ENCODE peak calls at places on chromosomes 2 and 18, in six cellular contexts. B is sigmoid colon; K is CD8-positive, alpha-beta memory T cell; W is kidney; O is RWPE2; C is NT2/D1. M is an unnamed sample. For H3K4me1, the result is how much of the 10 kb centered on the place peaks cover.

GRCh38 chr2:231715988-231716616 is 7.8 kb downstream of the PTMA start:
- DNase-seq in B (no peak), K (no peak), W (peak), O (no peak), C (no peak), M (peak)

GRCh38 chr2:163752252-163752651 is 16.4 kb upstream of the FIGN start:
- DNase-seq in B (no peak), K (no peak), W (no peak), O (peak), C (no peak), M (no peak)

GRCh38 chr2:71922091-71922490 is 225.6 kb downstream of the CYP26B1 start:
- DNase-seq in B (no peak), K (no peak), W (no peak), O (no peak), C (no peak), M (no peak)

GRCh38 chr2:38098351-38099095 is 22.6 kb upstream of the CYP1B1 start:
- DNase-seq in B (no peak), K (no peak), W (no peak), O (no peak), C (no peak), M (no peak)

GRCh38 chr2:222677981-222678380 is 6.5 kb downstream of the MOGAT1 start:
- DNase-seq in B (no peak), K (no peak), W (no peak), O (no peak), C (no peak), M (peak)

GRCh38 chr18:26510337-26510736 is 38.0 kb downstream of the KCTD1 start:
- DNase-seq in B (no peak), K (no peak), W (no peak), O (no peak), C (no peak), M (no peak)

GRCh38 chr2:151111599-151112278 is 149.9 kb downstream of the RBM43 start:
- DNase-seq in B (no peak), K (no peak), W (no peak), O (no peak), C (peak), M (no peak)

GRCh38 chr2:237393523-237393922 is 20.4 kb downstream of the COL6A3 start:
- DNase-seq in B (no peak), K (no peak), W (no peak), O (no peak), C (no peak), M (no peak)

GRCh38 chr2:73033142-73033765 is 38.3 kb downstream of the SFXN5 start:
- DNase-seq in B (no peak), K (no peak), W (no peak), O (no peak), C (no peak), M (no peak)

GRCh38 chr2:120509213-120509815 is 163.4 kb downstream of the INHBB start:
- DNase-seq in B (peak), K (no peak), W (peak), O (peak), C (no peak), M (no peak)

GRCh38 chr2:190701586-190701985 is 52.7 kb downstream of the NAB1 start:
- DNase-seq in B (no peak), K (no peak), W (no peak), O (no peak), C (no peak), M (no peak)

GRCh38 chr2:134706587-134707329 is 12.0 kb downstream of the TMEM163 start:
- DNase-seq in B (no peak), K (no peak), W (no peak), O (no peak), C (no peak), M (no peak)

GRCh38 chr2:39304200-39304599 is 60.4 kb upstream of the CDKL4 start:
- DNase-seq in B (no peak), K (no peak), W (no peak), O (no peak), C (no peak), M (no peak)

GRCh38 chr18:31658670-31659573 is 25.5 kb downstream of the B4GALT6 start:
- DNase-seq in B (no peak), K (no peak), W (no peak), O (no peak), C (no peak), M (peak)

GRCh38 chr2:36577884-36578283 is 20.1 kb downstream of the FEZ2 start:
- DNase-seq in B (no peak), K (no peak), W (no peak), O (no peak), C (no peak), M (no peak)

GRCh38 chr18:8479826-8480225 is 129.4 kb upstream of the RAB12 start:
- DNase-seq in B (no peak), K (no peak), W (no peak), O (no peak), C (no peak), M (no peak)

GRCh38 chr2:47083485-47083884 is 71.6 kb downstream of the STPG4 start:
- DNase-seq in B (no peak), K (no peak), W (no peak), O (no peak), C (no peak), M (no peak)

GRCh38 chr2:3322311-3322970 is 55.2 kb downstream of the EIPR1 start:
- DNase-seq in B (no peak), K (no peak), W (no peak), O (no peak), C (no peak), M (no peak)

GRCh38 chr18:49846718-49847470 is 33.6 kb upstream of the ACAA2 start:
- DNase-seq in B (no peak), K (no peak), W (no peak), O (no peak), C (no peak), M (no peak)

GRCh38 chr2:36659872-36660312 is 36.6 kb upstream of the VIT start:
- DNase-seq in B (no peak), K (no peak), W (no peak), O (no peak), C (no peak), M (no peak)

GRCh38 chr18:14936313-14936712 is 188.3 kb downstream of the ANKRD30B start:
- DNase-seq in B (no peak), K (no peak), W (no peak), O (no peak), C (no peak), M (no peak)

GRCh38 chr2:229601936-229602335 is 112.4 kb downstream of the DNER start:
- DNase-seq in B (no peak), K (no peak), W (no peak), O (no peak), C (no peak), M (no peak)

GRCh38 chr18:75211002-75211621 is 515 bp downstream of the TSHZ1 start:
- DNase-seq in B (no peak), K (no peak), W (no peak), O (no peak), C (no peak), M (peak)

GRCh38 chr2:234422895-234423505 is 73.9 kb downstream of the ARL4C start:
- DNase-seq in B (no peak), K (peak), W (no peak), O (no peak), C (no peak), M (no peak)

GRCh38 chr2:55408946-55409868 is 10.4 kb downstream of the CCDC88A start:
- DNase-seq in B (no peak), K (no peak), W (no peak), O (no peak), C (peak), M (no peak)

GRCh38 chr2:96525211-96525507 is 11.4 kb upstream of the ARID5A start:
- DNase-seq in B (peak), K (no peak), W (no peak), O (no peak), C (no peak), M (no peak)

GRCh38 chr2:23404426-23404825 is 19.4 kb downstream of the KLHL29 start:
- DNase-seq in B (peak), K (no peak), W (no peak), O (no peak), C (no peak), M (peak)

GRCh38 chr2:29260151-29260772 is 145.0 kb downstream of the CLIP4 start:
- DNase-seq in B (peak), K (no peak), W (no peak), O (no peak), C (no peak), M (peak)

GRCh38 chr18:57210101-57210661 is 63.3 kb downstream of the BOD1L2 start:
- DNase-seq in B (no peak), K (no peak), W (peak), O (peak), C (peak), M (peak)

GRCh38 chr2:207663870-207664545 is 38.8 kb upstream of the METTL21A start:
- DNase-seq in B (no peak), K (no peak), W (no peak), O (no peak), C (no peak), M (peak)

GRCh38 chr2:12333293-12333692 is 383.4 kb upstream of the TRIB2 start:
- DNase-seq in B (no peak), K (no peak), W (no peak), O (no peak), C (no peak), M (no peak)

GRCh38 chr2:178473931-178474330 is 4.5 kb downstream of the FKBP7 start:
- DNase-seq in B (no peak), K (no peak), W (no peak), O (no peak), C (no peak), M (no peak)

GRCh38 chr2:8514748-8515389 is 167.0 kb upstream of the ID2 start:
- DNase-seq in B (no peak), K (no peak), W (no peak), O (no peak), C (no peak), M (no peak)

GRCh38 chr18:8167036-8167435 is 442.2 kb upstream of the RAB12 start:
- DNase-seq in B (no peak), K (no peak), W (no peak), O (no peak), C (no peak), M (no peak)

GRCh38 chr2:192087398-192087958 is 107.3 kb downstream of the TMEFF2 start:
- DNase-seq in B (no peak), K (no peak), W (no peak), O (no peak), C (no peak), M (peak)

GRCh38 chr2:230871361-230872150 is 6.8 kb downstream of the ITM2C start:
- DNase-seq in B (no peak), K (no peak), W (peak), O (no peak), C (no peak), M (no peak)

GRCh38 chr2:25044990-25045389 is 3.1 kb downstream of the EFR3B start:
- DNase-seq in B (no peak), K (no peak), W (no peak), O (no peak), C (no peak), M (no peak)

GRCh38 chr2:8177550-8177949 is 504.3 kb upstream of the ID2 start:
- DNase-seq in B (no peak), K (no peak), W (no peak), O (no peak), C (no peak), M (no peak)

GRCh38 chr2:41020318-41020717 is 568.4 kb upstream of the SLC8A1 start:
- DNase-seq in B (no peak), K (no peak), W (no peak), O (no peak), C (no peak), M (peak)

DNA sequence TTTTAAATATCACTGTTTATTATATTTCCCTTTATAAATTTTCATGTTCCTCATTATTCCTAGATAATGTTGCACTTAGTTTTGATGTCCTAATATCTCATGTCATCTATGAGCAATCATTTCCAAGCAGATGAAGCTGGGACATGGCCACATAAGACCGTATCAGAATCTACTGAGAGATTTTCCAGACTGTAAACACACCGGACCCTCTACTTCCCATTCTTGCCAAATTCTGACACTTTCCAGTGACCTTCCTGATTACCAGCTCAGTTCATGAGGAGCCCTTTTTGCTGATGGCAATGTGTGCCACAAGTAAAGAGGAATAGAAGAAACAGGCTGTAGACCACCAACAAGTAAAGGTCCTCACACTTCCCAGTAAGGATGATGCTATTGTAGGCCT is 20.3 kb upstream of the PDE1A start:
- DNase-seq in B (no peak), K (no peak), W (no peak), O (no peak), C (no peak), M (no peak)
- H3K4me1 ChIP-seq in B (under half), K (under half), W (under half), O (under half), C (under half), M (under half)

GRCh38 chr18:11096839-11097750 is 52.3 kb downstream of the PIEZO2 start:
- DNase-seq in B (no peak), K (no peak), W (no peak), O (no peak), C (no peak), M (no peak)

GRCh38 chr18:11095674-11096293 is 53.6 kb downstream of the PIEZO2 start:
- DNase-seq in B (no peak), K (no peak), W (no peak), O (no peak), C (no peak), M (no peak)

GRCh38 chr18:11096411-11096810 is 53.0 kb downstream of the PIEZO2 start:
- DNase-seq in B (no peak), K (no peak), W (no peak), O (no peak), C (no peak), M (no peak)

GRCh38 chr18:11091746-11092145 is 57.6 kb downstream of the PIEZO2 start:
- DNase-seq in B (no peak), K (no peak), W (no peak), O (no peak), C (no peak), M (no peak)

GRCh38 chr18:11095211-11095610 is 54.2 kb downstream of the PIEZO2 start:
- DNase-seq in B (no peak), K (no peak), W (no peak), O (no peak), C (no peak), M (no peak)
- H3K4me1 ChIP-seq in B (under half), K (under half), W (under half), O (under half), C (under half), M (under half)

GRCh38 chr2:43049836-43050796 is 176.3 kb downstream of the ZFP36L2 start:
- DNase-seq in B (peak), K (peak), W (peak), O (peak), C (no peak), M (no peak)

GRCh38 chr2:43052944-43053306 is 173.5 kb downstream of the ZFP36L2 start:
- DNase-seq in B (no peak), K (no peak), W (no peak), O (no peak), C (no peak), M (no peak)

GRCh38 chr2:43051316-43051715 is 175.1 kb downstream of the ZFP36L2 start:
- DNase-seq in B (peak), K (no peak), W (no peak), O (no peak), C (no peak), M (no peak)

GRCh38 chr2:43052204-43052943 is 174.0 kb downstream of the ZFP36L2 start:
- DNase-seq in B (no peak), K (no peak), W (no peak), O (no peak), C (no peak), M (no peak)

DNA sequence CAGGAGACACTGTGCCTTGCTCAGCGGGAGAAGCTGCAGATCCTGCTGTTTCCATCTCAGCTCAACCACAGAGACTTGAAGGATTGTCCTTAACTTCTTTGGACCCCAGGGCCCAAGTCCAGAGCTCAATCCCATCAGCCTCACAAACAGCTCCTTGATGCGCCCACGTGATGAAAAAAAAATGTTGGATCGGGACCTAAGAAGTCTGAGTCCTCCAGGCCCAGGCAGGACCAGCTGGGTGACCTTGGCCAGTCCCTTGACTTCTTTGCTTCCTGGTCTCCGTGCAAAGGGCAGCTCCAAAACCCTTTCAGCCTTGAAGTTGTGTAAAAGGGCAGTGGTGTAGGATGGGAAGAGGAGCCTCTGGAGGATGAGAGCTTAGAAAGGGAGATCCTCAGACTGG is 175.5 kb downstream of the ZFP36L2 start:
- DNase-seq in B (peak), K (peak), W (peak), O (no peak), C (no peak), M (no peak)
- H3K4me1 ChIP-seq in B (under half), K (under half), W (under half), O (under half), C (under half), M (under half)

GRCh38 chr18:58562999-58563667 is 65.8 kb downstream of the ALPK2 start:
- DNase-seq in B (no peak), K (no peak), W (no peak), O (no peak), C (no peak), M (no peak)
- H3K4me1 ChIP-seq in B (under half), K (under half), W (under half), O (under half), C (under half), M (under half)

GRCh38 chr2:62713837-62714236 is 8.3 kb downstream of the EHBP1 start:
- DNase-seq in B (no peak), K (no peak), W (no peak), O (no peak), C (no peak), M (no peak)
- H3K4me1 ChIP-seq in B (half or more), K (under half), W (under half), O (under half), C (under half), M (under half)

GRCh38 chr2:97716695-97717617 is 3.6 kb downstream of the ZAP70 start:
- DNase-seq in B (peak), K (peak), W (peak), O (no peak), C (no peak), M (no peak)
- H3K4me1 ChIP-seq in B (under half), K (half or more), W (under half), O (under half), C (under half), M (under half)

M was measured in A673.